ENCODE peak calls at places on chromosome 20, in seven cellular contexts. S is tibial artery, M is GM12878, K is fibroblast of lung, I is GM23338, A is right atrium auricular region, L is heart left ventricle. B is an unnamed sample.

GRCh38 chr20:60101201-60101893 is 143.1 kb downstream of the CDH26 start:
- DNase-seq in S (no peak), M (no peak), K (no peak), I (no peak), A (no peak), L (no peak), B (no peak)

GRCh38 chr20:38504368-38505090 is 31.9 kb downstream of the RALGAPB start:
- DNase-seq in S (no peak), M (no peak), K (no peak), I (no peak), A (no peak), L (no peak), B (no peak)

GRCh38 chr20:46013826-46014516 is 5.3 kb downstream of the MMP9 start:
- DNase-seq in S (no peak), M (no peak), K (peak), I (peak), A (no peak), L (peak), B (peak)

GRCh38 chr20:58810116-58810878 is 40.4 kb downstream of the GNAS-AS1 start:
- DNase-seq in S (no peak), M (no peak), K (no peak), I (no peak), A (no peak), L (no peak), B (no peak)

GRCh38 chr20:54111460-54111859 is 41.1 kb upstream of the BCAS1 start:
- DNase-seq in S (no peak), M (no peak), K (no peak), I (no peak), A (no peak), L (no peak), B (no peak)

GRCh38 chr20:13219327-13220193 is 1.5 kb upstream of the ISM1 start:
- DNase-seq in S (no peak), M (no peak), K (no peak), I (peak), A (no peak), L (peak), B (no peak)

GRCh38 chr20:47872341-47872740 is 87.1 kb upstream of the SULF2 start:
- DNase-seq in S (no peak), M (no peak), K (no peak), I (no peak), A (no peak), L (no peak), B (no peak)

GRCh38 chr20:50449789-50450492 is 60.2 kb upstream of the PTPN1 start:
- DNase-seq in S (no peak), M (peak), K (no peak), I (no peak), A (no peak), L (no peak), B (no peak)

GRCh38 chr20:43220612-43221011 is 30.9 kb upstream of the PTPRT start:
- DNase-seq in S (no peak), M (no peak), K (no peak), I (no peak), A (no peak), L (no peak), B (no peak)

GRCh38 chr20:29430531-29430930 is 1826.9 kb upstream of the DEFB115 start:
- DNase-seq in S (no peak), M (no peak), K (no peak), I (no peak), A (no peak), L (no peak), B (no peak)

GRCh38 chr20:57055345-57055744 is 211.1 kb downstream of the BMP7 start:
- DNase-seq in S (no peak), M (no peak), K (no peak), I (no peak), A (no peak), L (no peak), B (no peak)

GRCh38 chr20:37741055-37741454 is 47.2 kb downstream of the CTNNBL1 start:
- DNase-seq in S (no peak), M (no peak), K (peak), I (no peak), A (no peak), L (no peak), B (no peak)

DNA sequence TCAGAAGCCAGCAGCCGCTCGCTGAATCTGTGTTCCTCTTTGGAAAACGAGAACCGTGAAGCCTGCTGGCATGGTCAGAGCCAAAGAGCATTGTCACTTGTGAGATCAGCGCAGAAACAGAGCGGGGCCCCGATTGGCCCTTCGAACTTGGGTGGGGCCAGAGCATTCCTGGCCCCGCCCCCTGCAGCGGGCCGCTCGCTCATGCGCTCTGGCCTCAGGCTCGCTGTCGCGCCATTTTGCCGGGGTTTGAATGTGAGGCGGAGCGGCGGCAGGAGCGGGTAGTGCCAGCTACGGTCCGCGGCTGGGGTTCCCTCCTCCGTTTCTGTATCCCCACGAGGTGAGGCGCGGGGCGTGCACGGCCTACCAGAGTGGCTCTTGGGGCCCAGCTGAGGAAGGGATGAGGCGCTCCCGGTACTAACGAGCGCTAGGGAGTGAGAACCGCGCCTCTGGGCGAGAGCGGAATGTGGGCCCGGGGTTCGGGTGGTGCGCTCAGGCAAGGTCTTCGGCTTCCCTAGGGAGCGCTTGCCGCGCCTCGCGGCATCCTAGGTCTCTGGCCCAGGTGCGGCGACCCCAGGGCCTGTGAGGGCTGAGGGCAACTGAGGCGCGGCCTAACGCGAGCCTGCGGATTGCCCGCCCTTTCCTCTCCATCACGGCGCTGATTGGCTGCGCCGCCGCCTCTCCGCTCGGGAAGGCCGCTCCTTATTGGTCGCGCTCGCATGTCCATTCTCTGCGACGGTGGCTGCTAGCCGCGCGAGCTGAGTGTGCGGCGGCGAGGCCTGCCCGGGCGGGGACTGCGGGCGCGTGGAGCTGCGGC is at the start of gene CSE1L:
- DNase-seq in S (peak), M (peak), K (peak), I (peak), A (peak), L (peak), B (peak)
- H3K27ac ChIP-seq in S (peak), M (peak), K (peak), I (peak), A (peak), L (peak), B (peak)

GRCh38 chr20:34010405-34010895 is 16.7 kb downstream of the RALY start:
- DNase-seq in S (no peak), M (no peak), K (no peak), I (peak), A (no peak), L (no peak), B (no peak)

GRCh38 chr20:34012735-34013134 is 19.0 kb downstream of the RALY start:
- DNase-seq in S (no peak), M (no peak), K (no peak), I (no peak), A (no peak), L (no peak), B (no peak)

GRCh38 chr20:34013532-34013931 is 19.8 kb downstream of the RALY start:
- DNase-seq in S (no peak), M (no peak), K (no peak), I (no peak), A (no peak), L (no peak), B (no peak)

GRCh38 chr20:34012330-34012729 is 18.6 kb downstream of the RALY start:
- DNase-seq in S (no peak), M (no peak), K (no peak), I (peak), A (no peak), L (no peak), B (no peak)

DNA sequence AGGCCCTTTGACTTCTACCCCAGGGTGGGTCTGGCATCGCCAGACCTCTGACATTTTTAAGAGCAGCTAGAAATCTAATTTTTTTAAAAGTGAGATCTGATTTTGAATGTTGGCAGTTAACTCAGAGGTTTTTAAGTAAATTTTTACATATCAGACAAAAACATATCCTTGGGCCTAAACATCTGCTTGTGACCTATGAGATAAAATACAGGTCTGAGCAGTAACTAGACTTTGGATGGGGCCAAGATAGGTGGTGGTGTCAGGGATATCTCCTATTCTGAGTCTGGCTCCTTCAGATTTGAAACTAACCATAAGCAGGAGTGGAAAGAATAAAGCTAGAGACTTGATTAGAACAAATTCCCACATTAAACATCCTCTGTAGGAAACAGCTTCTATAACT is 17.6 kb downstream of the RALY start:
- DNase-seq in S (no peak), M (no peak), K (no peak), I (no peak), A (no peak), L (no peak), B (no peak)
- TF ChIP-seq CTCF in S (no peak), M (no peak), K (no peak), I (no peak), A (no peak), L (no peak), B (no peak)

GRCh38 chr20:33781945-33782344 is 29.2 kb upstream of the CHMP4B start:
- DNase-seq in S (no peak), M (no peak), K (no peak), I (no peak), A (no peak), L (no peak), B (no peak)
- H3K27ac ChIP-seq in S (no peak), M (no peak), K (no peak), I (no peak), A (no peak), L (no peak), B (no peak)

DNA sequence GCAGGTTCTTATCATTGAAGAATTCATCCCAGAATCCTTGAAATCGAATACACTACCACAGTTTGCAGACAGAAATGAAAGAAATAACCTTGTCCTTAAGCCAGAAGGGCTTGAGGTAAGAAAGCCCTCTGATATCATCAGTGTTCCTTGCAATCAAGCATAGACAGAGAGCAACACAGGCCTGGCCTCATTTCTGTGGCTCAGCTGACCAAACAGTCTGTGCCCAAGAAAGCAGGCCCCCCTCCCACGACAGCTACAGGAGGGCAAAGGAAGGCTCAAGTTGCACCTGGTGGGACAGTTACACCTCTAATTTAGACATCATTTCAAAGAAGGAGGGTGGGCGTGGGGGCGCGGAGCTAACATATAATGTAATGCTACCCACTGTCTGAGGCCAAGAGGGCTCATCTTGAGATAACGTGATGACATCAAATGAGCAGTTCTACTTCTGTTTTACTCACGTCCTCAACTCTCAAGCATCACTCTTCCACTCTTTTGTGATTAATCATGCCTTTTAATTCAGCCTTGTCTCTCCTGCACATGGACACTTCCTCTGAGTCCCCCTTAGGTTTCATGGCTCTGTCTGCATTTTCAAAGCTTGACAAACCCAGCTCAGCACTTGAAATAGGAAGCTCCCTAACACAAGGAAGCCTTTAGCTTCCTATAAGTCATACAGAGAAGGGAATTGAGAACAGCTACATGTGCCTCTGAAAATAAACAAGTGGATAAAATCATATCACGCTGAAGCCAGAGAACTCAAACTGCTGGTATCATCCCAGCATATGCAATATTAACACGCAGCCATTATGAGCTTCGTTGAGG is 21.4 kb downstream of the KIF16B start:
- DNase-seq in S (no peak), M (no peak), K (no peak), I (no peak), A (no peak), L (no peak), B (no peak)
- TF ChIP-seq CTCF in S (no peak), M (no peak), K (no peak), I (no peak), A (no peak), L (no peak), B (no peak)